ENCODE peak calls at places on chromosome 5, in eight cellular contexts. H, O, G, P, X, Z, E and A are unnamed samples.

GRCh38 chr5:32387176-32387575 is 57.4 kb downstream of the ZFR start:
- DNase-seq in O (no peak), H (no peak), P (no peak), E (peak), G (no peak), X (no peak), Z (no peak), A (peak)

GRCh38 chr5:67886761-67887160 is 328.8 kb upstream of the PIK3R1 start:
- DNase-seq in G (no peak), H (no peak), P (no peak), X (no peak), O (no peak), E (no peak), Z (no peak), A (no peak)

GRCh38 chr5:11038772-11039171 is 277.7 kb upstream of the DAP start:
- DNase-seq in Z (no peak), O (no peak), E (no peak), G (no peak), X (no peak), P (no peak), H (no peak), A (no peak)

GRCh38 chr5:82713811-82714210 is 363.4 kb downstream of the TMEM167A start:
- DNase-seq in X (no peak), E (no peak), P (no peak), O (no peak), Z (no peak), G (no peak), H (no peak), A (no peak)

GRCh38 chr5:75363111-75363510 is 26.1 kb downstream of the HMGCR start:
- DNase-seq in X (no peak), O (no peak), P (no peak), E (no peak), G (no peak), Z (no peak), H (no peak), A (no peak)

GRCh38 chr5:69024241-69024651 is 69.6 kb upstream of the SLC30A5 start:
- DNase-seq in O (no peak), G (no peak), X (peak), E (peak), P (no peak), H (peak), Z (no peak), A (peak)

GRCh38 chr5:130471-131175 is 38.7 kb downstream of the PLEKHG4B start:
- DNase-seq in X (no peak), H (no peak), Z (peak), P (no peak), O (no peak), E (peak), G (no peak), A (no peak)

GRCh38 chr5:6720561-6720921 is 7.3 kb downstream of the TENT4A start:
- DNase-seq in X (no peak), Z (no peak), E (no peak), H (no peak), P (no peak), G (no peak), O (no peak), A (no peak)

GRCh38 chr5:98513378-98513777 is 260.1 kb upstream of the RGMB start:
- DNase-seq in O (no peak), P (no peak), H (no peak), Z (no peak), X (no peak), E (no peak), G (no peak), A (no peak)

GRCh38 chr5:151132959-151133358 is 24.6 kb downstream of the ANXA6 start:
- DNase-seq in O (no peak), Z (no peak), E (no peak), P (no peak), X (no peak), G (no peak), H (no peak), A (no peak)

GRCh38 chr5:123285122-123286011 is 137.8 kb downstream of the CEP120 start:
- DNase-seq in H (no peak), O (peak), E (peak), P (no peak), X (no peak), G (no peak), Z (no peak), A (peak)

GRCh38 chr5:74864823-74865222 is 1.4 kb downstream of the FAM169A start:
- DNase-seq in E (no peak), O (no peak), G (peak), Z (no peak), P (no peak), H (no peak), X (no peak), A (no peak)

GRCh38 chr5:137778772-137779564 is 24.8 kb upstream of the HNRNPA0 start:
- DNase-seq in Z (no peak), H (no peak), X (no peak), O (no peak), E (peak), P (no peak), G (no peak), A (peak)

GRCh38 chr5:11588803-11589202 is 315.4 kb downstream of the CTNND2 start:
- DNase-seq in O (no peak), E (no peak), X (no peak), Z (no peak), H (no peak), P (peak), G (no peak), A (no peak)

GRCh38 chr5:84327591-84327990 is 57.1 kb downstream of the EDIL3 start:
- DNase-seq in X (no peak), G (no peak), P (no peak), E (no peak), O (no peak), H (no peak), Z (no peak), A (no peak)

GRCh38 chr5:68285075-68285827 is 69.7 kb downstream of the PIK3R1 start:
- DNase-seq in Z (no peak), X (no peak), G (no peak), H (no peak), E (no peak), P (no peak), O (no peak), A (no peak)

GRCh38 chr5:34556514-34556782 is 99.7 kb upstream of the RAI14 start:
- DNase-seq in Z (no peak), P (no peak), E (no peak), X (no peak), H (no peak), O (no peak), G (no peak), A (no peak)

GRCh38 chr5:112283943-112284342 is 135.1 kb downstream of the EPB41L4A start:
- DNase-seq in Z (no peak), E (no peak), O (no peak), P (no peak), G (no peak), X (no peak), H (no peak), A (no peak)

DNA sequence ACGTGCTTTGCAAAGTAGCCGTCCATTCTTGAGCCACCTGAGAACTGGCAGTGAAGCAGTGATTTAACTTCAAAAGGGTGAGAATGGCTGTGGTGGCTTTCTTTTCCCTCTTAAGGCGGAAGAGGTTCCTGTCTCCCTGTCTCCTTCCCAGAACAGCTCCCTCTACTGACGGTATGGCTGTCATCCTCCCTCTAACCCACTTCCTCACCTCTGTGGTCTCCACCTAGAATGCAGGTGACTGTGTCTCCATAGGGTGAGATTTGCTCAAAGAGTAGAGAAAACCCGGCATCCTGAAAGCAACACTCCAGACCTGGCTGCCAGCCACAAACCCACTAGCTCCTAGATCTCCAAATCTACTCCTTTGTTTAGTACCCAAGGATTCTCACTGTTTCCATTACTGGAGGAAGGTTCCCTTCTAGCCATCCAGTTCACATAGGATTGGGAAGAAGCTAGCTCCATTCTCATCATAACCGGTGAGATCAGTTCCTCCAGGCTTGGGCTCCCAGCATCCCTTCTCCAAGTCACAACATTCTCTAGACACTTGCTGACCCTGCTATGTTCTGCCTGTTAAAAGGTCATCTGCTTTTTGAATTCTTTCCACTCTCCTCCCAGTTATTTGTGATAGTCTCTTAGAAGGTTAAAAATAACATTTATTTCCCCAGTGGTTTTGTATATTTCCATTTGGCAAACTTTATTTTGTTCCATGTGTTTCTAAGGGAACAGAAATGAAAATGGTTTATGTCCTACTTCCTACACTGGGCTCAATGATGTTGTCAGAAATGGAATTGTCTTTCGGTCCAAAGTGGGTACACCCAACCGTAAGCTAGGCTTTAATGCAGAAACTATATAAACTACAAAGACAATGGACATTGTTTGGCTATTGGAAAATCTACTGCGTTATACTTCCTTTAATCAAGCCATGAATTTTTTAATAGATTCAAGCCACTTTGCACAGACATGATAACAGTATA is 269.4 kb downstream of the CWC27 start:
- DNase-seq in Z (no peak), O (no peak), X (no peak), E (no peak), P (no peak), G (peak), H (no peak), A (no peak)
- TF ChIP-seq CTCF in Z (peak), O (no peak), X (peak), E (peak), P (peak), G (peak), H (no peak), A (peak)

DNA sequence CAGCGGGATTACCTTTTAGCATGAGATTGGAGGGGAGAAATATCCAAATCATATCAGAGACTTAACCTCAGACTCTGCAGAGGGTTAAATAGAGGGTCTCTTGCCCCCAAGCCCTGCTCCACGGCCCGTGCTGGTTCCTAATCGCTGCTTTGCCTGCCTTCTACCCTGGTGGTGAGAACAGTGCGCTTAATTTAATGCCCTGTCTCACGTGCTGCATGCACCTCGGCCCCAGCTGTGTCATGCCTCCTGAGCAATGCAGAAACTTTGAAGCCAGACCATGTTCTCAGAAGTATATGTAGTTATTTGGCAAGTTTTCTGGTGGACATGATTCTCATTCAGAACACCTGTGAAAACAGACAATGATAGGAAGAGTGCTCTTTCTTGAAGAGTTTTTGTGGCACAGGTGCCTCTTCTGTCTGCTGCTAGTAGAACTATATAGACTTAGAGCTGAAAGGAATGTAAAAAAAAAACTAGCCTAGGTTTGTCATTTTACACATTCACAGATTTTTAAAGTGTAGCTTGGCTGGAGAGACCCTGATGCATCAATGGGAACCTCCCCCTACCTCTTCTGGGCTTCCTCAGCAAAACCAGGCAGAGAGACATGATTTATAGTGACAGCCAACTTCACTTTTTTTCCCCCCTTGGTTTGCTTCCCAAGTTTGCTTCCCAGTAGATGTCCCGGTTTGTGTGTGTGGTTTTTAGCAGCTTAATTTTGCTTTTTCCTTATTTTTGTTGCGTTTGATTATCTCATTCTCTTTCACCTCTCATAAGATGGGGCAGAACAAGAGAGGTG is 1.6 kb downstream of the OTULIN start:
- DNase-seq in O (no peak), H (no peak), P (no peak), G (peak), Z (no peak), X (peak), E (peak), A (no peak)
- H3K4me3 ChIP-seq in O (peak), H (peak), P (peak), G (peak), Z (peak), X (peak), E (peak), A (peak)

GRCh38 chr5:168365581-168366081 is 74.2 kb downstream of the WWC1 start:
- DNase-seq in Z (no peak), G (no peak), O (peak), P (peak), E (peak), H (peak), X (no peak), A (peak)
- TF ChIP-seq CTCF in Z (no peak), G (peak), O (no peak), P (no peak), E (peak), H (peak), X (no peak), A (peak)

GRCh38 chr5:141951341-141951781 is 6.6 kb downstream of the PCDH12 start:
- DNase-seq in G (no peak), Z (no peak), O (no peak), H (no peak), E (no peak), X (peak), P (no peak), A (no peak)
- H3K4me3 ChIP-seq in G (no peak), Z (no peak), O (no peak), H (no peak), E (no peak), X (no peak), P (no peak), A (no peak)

DNA sequence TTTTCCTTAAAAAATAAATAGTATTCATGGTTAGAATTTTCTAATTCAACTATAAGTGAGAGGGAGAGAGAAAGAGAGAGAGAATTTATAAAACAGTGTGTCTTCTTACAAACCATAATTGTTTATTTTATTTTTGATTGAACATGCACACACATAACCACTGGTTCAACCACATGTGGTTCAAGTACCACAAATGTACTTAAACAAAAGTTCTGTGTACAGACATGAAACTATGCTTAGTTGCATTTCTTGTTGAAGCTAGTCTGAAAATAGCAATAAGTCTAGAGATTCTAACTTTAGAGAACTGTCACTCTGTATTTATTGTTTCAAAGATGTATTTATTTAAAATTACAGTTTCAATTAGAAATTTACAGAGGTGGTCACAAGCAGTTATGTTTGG is 130.6 kb upstream of the PDE4D start:
- DNase-seq in E (no peak), H (no peak), O (no peak), P (no peak), X (no peak), Z (no peak), G (no peak), A (no peak)
- TF ChIP-seq CTCF in E (no peak), H (no peak), O (no peak), P (no peak), X (no peak), Z (no peak), G (no peak), A (no peak)

DNA sequence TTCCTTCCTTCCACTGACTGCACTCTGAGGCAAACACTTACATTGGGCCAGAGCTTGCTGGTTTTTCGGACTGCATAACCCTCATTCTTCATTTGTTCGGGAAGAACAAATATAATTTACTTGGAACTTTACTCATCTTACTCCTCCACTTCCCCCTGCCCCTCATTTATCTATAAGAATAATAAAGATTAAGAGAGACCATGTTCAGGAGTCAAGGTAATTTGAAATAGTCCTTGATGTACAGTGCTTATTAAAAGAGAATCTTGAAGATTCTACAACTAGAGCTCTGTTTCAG is 65.6 kb downstream of the BASP1 start:
- DNase-seq in X (no peak), E (no peak), G (no peak), O (no peak), H (no peak), P (no peak), Z (no peak), A (no peak)
- H3K4me3 ChIP-seq in X (no peak), E (no peak), G (no peak), O (no peak), H (no peak), P (no peak), Z (no peak), A (no peak)